ENCODE peak calls at places on chromosomes 4 and X, in six cellular contexts. R is left ventricle myocardium inferior, L is cardiac muscle cell, V is pancreas, O is gastrocnemius medialis, G is fibroblast of lung. C is an unnamed sample.
A peak's percentile ranks its signal among the peaks of the same experiment; 100 is the strongest.

GRCh38 chrX:133321441-133321840 is 93.8 kb downstream of the GPC4 start:
- DNase-seq in R (no peak), L (no peak), V (no peak), O (no peak), G (peak; percentile 54), C (no peak)

GRCh38 chr4:13484749-13485345 is 707 bp upstream of the RAB28 start:
- DNase-seq in R (no peak), L (no peak), V (no peak), O (no peak), G (peak; percentile 45), C (no peak)

GRCh38 chr4:180493299-180493698 is 1749.9 kb upstream of the TENM3 start:
- DNase-seq in R (no peak), L (no peak), V (no peak), O (no peak), G (no peak), C (no peak)

GRCh38 chrX:44344194-44344593 is 722 bp upstream of the EFHC2 start:
- DNase-seq in R (no peak), L (no peak), V (no peak), O (no peak), G (no peak), C (peak; percentile 24)

GRCh38 chr4:149997881-149998421 is 80.3 kb upstream of the DCLK2 start:
- DNase-seq in R (no peak), L (no peak), V (no peak), O (no peak), G (peak; percentile 69), C (peak; percentile 35)

GRCh38 chrX:114582698-114583395 is 1.0 kb upstream of the HTR2C start:
- DNase-seq in R (no peak), L (peak; percentile 9), V (no peak), O (no peak), G (no peak), C (no peak)

GRCh38 chrX:30620980-30621716 is 32.1 kb upstream of the GK start:
- DNase-seq in R (no peak), L (no peak), V (no peak), O (peak; percentile 22), G (peak; percentile 90), C (peak; percentile 12)

GRCh38 chr4:123526511-123526910 is 129.9 kb downstream of the SPRY1 start:
- DNase-seq in R (no peak), L (no peak), V (no peak), O (no peak), G (no peak), C (no peak)

GRCh38 chr4:159069922-159070321 is 33.0 kb upstream of the RAPGEF2 start:
- DNase-seq in R (no peak), L (no peak), V (no peak), O (no peak), G (peak; percentile 82), C (no peak)

GRCh38 chrX:153825042-153825441 is 5.3 kb downstream of the PDZD4 start:
- DNase-seq in R (no peak), L (no peak), V (no peak), O (no peak), G (no peak), C (no peak)

GRCh38 chr4:86670739-86671138 is 76.6 kb downstream of the PTPN13 start:
- DNase-seq in R (no peak), L (no peak), V (no peak), O (no peak), G (peak; percentile 80), C (no peak)

GRCh38 chr4:145186719-145187118 is 6.3 kb upstream of the OTUD4 start:
- DNase-seq in R (no peak), L (no peak), V (no peak), O (no peak), G (no peak), C (no peak)

GRCh38 chrX:52425710-52426245 is 57.0 kb downstream of the XAGE2 start:
- DNase-seq in R (no peak), L (no peak), V (no peak), O (no peak), G (peak; percentile 51), C (no peak)

GRCh38 chr4:159639924-159640323 is 537.0 kb downstream of the RAPGEF2 start:
- DNase-seq in R (no peak), L (no peak), V (no peak), O (no peak), G (peak; percentile 49), C (no peak)

GRCh38 chr4:143488684-143489083 is 24.8 kb upstream of the SMARCA5 start:
- DNase-seq in R (no peak), L (no peak), V (no peak), O (no peak), G (no peak), C (no peak)

GRCh38 chr4:128483041-128483440 is 195.4 kb upstream of the PGRMC2 start:
- DNase-seq in R (no peak), L (no peak), V (no peak), O (no peak), G (no peak), C (no peak)

GRCh38 chr4:64340243-64341110 is 68.8 kb downstream of the TECRL start:
- DNase-seq in R (peak; percentile 59), L (no peak), V (no peak), O (no peak), G (no peak), C (no peak)

GRCh38 chr4:138522366-138522765 is 280.2 kb upstream of the SLC7A11 start:
- DNase-seq in R (no peak), L (peak; percentile 6), V (no peak), O (no peak), G (peak; percentile 6), C (no peak)

GRCh38 chrX:154013001-154013421 is 6.7 kb downstream of the IRAK1 start:
- DNase-seq in R (no peak), L (no peak), V (no peak), O (no peak), G (no peak), C (no peak)

GRCh38 chr4:182756161-182756690 is 161.0 kb downstream of the DCTD start:
- DNase-seq in R (no peak), L (no peak), V (no peak), O (no peak), G (no peak), C (no peak)

GRCh38 chr4:84750260-84750955 is 167.5 kb downstream of the CDS1 start:
- DNase-seq in R (no peak), L (peak; percentile 66), V (no peak), O (no peak), G (peak; percentile 44), C (no peak)

GRCh38 chrX:9681422-9681821 is 84.2 kb downstream of the GPR143 start:
- DNase-seq in R (no peak), L (no peak), V (no peak), O (no peak), G (peak; percentile 69), C (no peak)

GRCh38 chr4:155237567-155237966 is 29.1 kb downstream of the NPY2R start:
- DNase-seq in R (no peak), L (no peak), V (no peak), O (no peak), G (no peak), C (no peak)

GRCh38 chr4:158769175-158769831 is 477 bp downstream of the FNIP2 start:
- DNase-seq in R (peak; percentile 42), L (peak; percentile 33), V (peak; percentile 62), O (peak; percentile 11), G (peak; percentile 36), C (peak; percentile 50)

GRCh38 chr4:112183252-112183651 is 38.0 kb downstream of the FAM241A start:
- DNase-seq in R (no peak), L (no peak), V (no peak), O (no peak), G (peak; percentile 67), C (no peak)

GRCh38 chrX:111445485-111445884 is 33.5 kb upstream of the DCX start:
- DNase-seq in R (no peak), L (peak; percentile 78), V (no peak), O (no peak), G (peak; percentile 34), C (no peak)

DNA sequence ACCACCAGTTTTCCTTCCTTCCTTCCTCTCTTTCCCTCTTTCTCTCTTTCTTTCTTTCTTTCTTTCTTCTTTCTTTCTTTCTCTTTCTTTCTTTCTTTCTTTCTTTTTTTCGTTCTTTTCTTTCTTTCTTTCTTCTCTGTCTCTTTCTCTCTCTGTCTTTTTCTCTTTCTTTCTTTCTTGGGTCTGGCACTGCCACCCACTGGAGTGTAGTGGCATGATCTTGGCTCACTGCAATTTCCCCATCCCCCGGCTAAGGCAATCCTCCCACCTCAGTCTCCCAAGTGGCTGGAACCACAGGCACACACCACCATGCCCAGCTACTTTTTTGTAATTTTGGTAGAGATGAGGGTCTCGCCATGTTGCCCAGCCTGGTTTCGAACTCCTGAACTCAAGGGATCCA is 51.6 kb upstream of the NHS start:
- DNase-seq in R (no peak), L (no peak), V (no peak), O (no peak), G (no peak), C (peak; percentile 4)
- H3K4me3 ChIP-seq in R (no peak overlapping the region), L (no peak overlapping the region), V (no peak overlapping the region), O (no peak overlapping the region), G (no peak overlapping the region), C (no peak overlapping the region)

GRCh38 chr4:89305712-89306437 is 1.7 kb downstream of the GPRIN3 start:
- DNase-seq in R (no peak), L (no peak), V (no peak), O (no peak), G (peak; percentile 56), C (no peak)
- H3K4me1 ChIP-seq in R (peaks cover 53% of the 10 kb centered on the region), L (peaks cover 19% of the 10 kb centered on the region), V (peaks cover 51% of the 10 kb centered on the region), O (no peaks in the 10 kb centered on the region), G (no peaks in the 10 kb centered on the region), C (peaks cover 28% of the 10 kb centered on the region)

GRCh38 chrX:77160301-77160700 is 286.9 kb upstream of the FGF16 start:
- DNase-seq in R (no peak), L (no peak), V (no peak), O (no peak), G (no peak), C (no peak)

GRCh38 chrX:77167993-77168392 is 279.2 kb upstream of the FGF16 start:
- DNase-seq in R (no peak), L (no peak), V (no peak), O (no peak), G (no peak), C (no peak)

DNA sequence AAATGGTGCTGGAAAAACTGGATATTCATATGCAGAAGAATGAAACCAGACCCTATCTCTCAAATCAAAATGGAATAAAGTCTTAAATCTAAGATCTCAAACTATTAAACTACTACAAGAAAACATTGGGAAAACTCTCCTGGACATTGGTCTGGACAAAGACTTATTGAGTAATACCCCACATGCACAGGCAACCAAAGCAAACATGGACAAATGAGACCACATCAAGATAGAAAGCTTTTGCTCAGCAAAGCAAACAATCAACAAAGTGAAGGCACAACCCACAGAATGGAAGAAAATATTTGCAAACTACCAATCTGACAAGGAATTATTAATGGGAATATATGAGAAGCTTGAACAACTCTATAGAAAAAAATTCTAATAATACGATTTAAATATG is 284.4 kb upstream of the FGF16 start:
- DNase-seq in R (no peak), L (no peak), V (no peak), O (no peak), G (no peak), C (no peak)
- H3K36me3 ChIP-seq in R (no peaks in the 10 kb centered on the region), L (no peaks in the 10 kb centered on the region), V (no peaks in the 10 kb centered on the region), O (no peaks in the 10 kb centered on the region), G (no peaks in the 10 kb centered on the region), C (no peaks in the 10 kb centered on the region)

DNA sequence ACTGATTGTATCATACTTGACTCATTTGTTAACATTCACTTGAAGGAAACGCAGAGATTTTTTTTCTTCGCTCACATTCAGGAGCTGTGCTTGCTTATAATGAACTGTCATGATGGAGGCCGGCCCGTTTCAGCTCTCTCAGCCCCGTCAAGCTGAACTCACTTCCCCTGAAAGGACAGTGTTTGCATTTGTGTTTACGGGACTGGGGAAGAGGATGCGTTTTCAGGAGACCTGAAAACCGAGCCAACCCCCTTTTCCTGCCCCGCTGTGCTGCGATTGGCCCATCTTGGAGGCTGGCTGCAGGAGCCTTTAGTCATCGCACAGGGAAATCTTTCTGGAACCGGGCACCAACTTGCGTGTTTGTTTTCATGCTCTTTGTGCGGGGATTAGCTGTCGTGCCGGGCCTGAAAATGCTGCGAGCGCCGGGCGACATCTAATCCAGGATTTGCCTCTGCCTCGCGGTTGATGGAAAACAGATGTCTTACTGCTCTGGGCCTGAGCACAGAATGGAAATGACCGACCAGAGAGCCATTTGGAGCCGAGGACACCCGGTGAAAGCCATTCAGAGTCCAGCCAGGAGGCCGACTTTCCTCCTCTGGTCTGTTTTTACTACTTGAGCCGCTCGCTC is 18.0 kb downstream of the TRIM2 start:
- DNase-seq in R (peak; percentile 39), L (peak; percentile 76), V (no peak), O (peak; percentile 18), G (peak; percentile 84), C (no peak)
- H3K4me3 ChIP-seq in R (peak overlapping the region; percentile 85), L (peak overlapping the region; percentile 49), V (peak overlapping the region; percentile 36), O (peak overlapping the region; percentile 73), G (peak overlapping the region; percentile 75), C (peak overlapping the region; percentile 11)